ENCODE peak calls at places on chromosomes 6 and 20, in eight cellular contexts. Z is CD8-positive, alpha-beta T cell; A is tibial nerve; E is ovary; P is MM.1S; H is lower lobe of right lung; G is iPS DF 6.9; Y is gastrocnemius medialis. Q is an unnamed sample. For H3K4me1, the result is how much of the 10 kb centered on the place peaks cover.

GRCh38 chr6:157271911-157272310 is 51.4 kb downstream of the TMEM242 start:
- DNase-seq in Z (no peak), A (no peak), E (no peak), P (no peak), H (no peak), G (no peak), Y (no peak), Q (no peak)

GRCh38 chr6:30163090-30163917 is at the start of gene TRIM15:
- DNase-seq in Z (no peak), A (no peak), E (no peak), P (no peak), H (no peak), G (no peak), Y (no peak), Q (no peak)

GRCh38 chr6:158018370-158018771 is 36.7 kb downstream of the SYNJ2 start:
- DNase-seq in Z (no peak), A (no peak), E (no peak), P (no peak), H (no peak), G (no peak), Y (no peak), Q (no peak)

GRCh38 chr6:165183071-165183470 is 126.3 kb downstream of the C6orf118 start:
- DNase-seq in Z (no peak), A (no peak), E (no peak), P (no peak), H (no peak), G (no peak), Y (no peak), Q (no peak)

GRCh38 chr20:11569163-11569562 is 348.5 kb upstream of the BTBD3 start:
- DNase-seq in Z (no peak), A (no peak), E (no peak), P (no peak), H (no peak), G (peak), Y (no peak), Q (no peak)

GRCh38 chr20:55143605-55144004 is 668.2 kb downstream of the DOK5 start:
- DNase-seq in Z (no peak), A (no peak), E (no peak), P (no peak), H (no peak), G (no peak), Y (no peak), Q (no peak)

GRCh38 chr6:44223471-44224153 is at the start of gene SLC29A1:
- DNase-seq in Z (peak), A (peak), E (peak), P (peak), H (peak), G (no peak), Y (peak), Q (peak)

GRCh38 chr20:49727894-49728885 is 14.5 kb upstream of the B4GALT5 start:
- DNase-seq in Z (no peak), A (no peak), E (no peak), P (no peak), H (no peak), G (no peak), Y (no peak), Q (no peak)

GRCh38 chr6:23089981-23090380 is 520.6 kb downstream of the HDGFL1 start:
- DNase-seq in Z (no peak), A (no peak), E (no peak), P (no peak), H (no peak), G (no peak), Y (no peak), Q (no peak)

GRCh38 chr6:155185544-155185943 is 78.3 kb upstream of the CLDN20 start:
- DNase-seq in Z (no peak), A (no peak), E (no peak), P (no peak), H (no peak), G (no peak), Y (no peak), Q (no peak)

GRCh38 chr6:47235964-47236760 is 73.5 kb downstream of the TNFRSF21 start:
- DNase-seq in Z (no peak), A (no peak), E (no peak), P (no peak), H (no peak), G (no peak), Y (no peak), Q (no peak)

GRCh38 chr20:62096421-62097380 is 25.6 kb upstream of the LSM14B start:
- DNase-seq in Z (no peak), A (no peak), E (no peak), P (no peak), H (no peak), G (no peak), Y (no peak), Q (no peak)

GRCh38 chr6:52549428-52549827 is 27.4 kb downstream of the TRAM2 start:
- DNase-seq in Z (no peak), A (no peak), E (no peak), P (no peak), H (no peak), G (no peak), Y (no peak), Q (no peak)

GRCh38 chr20:4082406-4083102 is 67.2 kb upstream of the RNF24 start:
- DNase-seq in Z (peak), A (no peak), E (no peak), P (peak), H (peak), G (no peak), Y (no peak), Q (no peak)

GRCh38 chr6:586553-586952 is 70.3 kb downstream of the HUS1B start:
- DNase-seq in Z (no peak), A (no peak), E (no peak), P (no peak), H (no peak), G (no peak), Y (no peak), Q (no peak)

GRCh38 chr6:37696220-37696840 is 1.4 kb downstream of the MDGA1 start:
- DNase-seq in Z (peak), A (no peak), E (peak), P (no peak), H (no peak), G (no peak), Y (no peak), Q (no peak)

GRCh38 chr6:12529364-12530019 is 187.1 kb upstream of the PHACTR1 start:
- DNase-seq in Z (no peak), A (no peak), E (no peak), P (no peak), H (no peak), G (no peak), Y (no peak), Q (no peak)

GRCh38 chr6:109962271-109962670 is 15.8 kb upstream of the GPR6 start:
- DNase-seq in Z (no peak), A (no peak), E (no peak), P (no peak), H (no peak), G (no peak), Y (no peak), Q (no peak)

GRCh38 chr6:110180228-110181008 is at the start of gene CDC40:
- DNase-seq in Z (peak), A (peak), E (peak), P (no peak), H (peak), G (no peak), Y (peak), Q (peak)

DNA sequence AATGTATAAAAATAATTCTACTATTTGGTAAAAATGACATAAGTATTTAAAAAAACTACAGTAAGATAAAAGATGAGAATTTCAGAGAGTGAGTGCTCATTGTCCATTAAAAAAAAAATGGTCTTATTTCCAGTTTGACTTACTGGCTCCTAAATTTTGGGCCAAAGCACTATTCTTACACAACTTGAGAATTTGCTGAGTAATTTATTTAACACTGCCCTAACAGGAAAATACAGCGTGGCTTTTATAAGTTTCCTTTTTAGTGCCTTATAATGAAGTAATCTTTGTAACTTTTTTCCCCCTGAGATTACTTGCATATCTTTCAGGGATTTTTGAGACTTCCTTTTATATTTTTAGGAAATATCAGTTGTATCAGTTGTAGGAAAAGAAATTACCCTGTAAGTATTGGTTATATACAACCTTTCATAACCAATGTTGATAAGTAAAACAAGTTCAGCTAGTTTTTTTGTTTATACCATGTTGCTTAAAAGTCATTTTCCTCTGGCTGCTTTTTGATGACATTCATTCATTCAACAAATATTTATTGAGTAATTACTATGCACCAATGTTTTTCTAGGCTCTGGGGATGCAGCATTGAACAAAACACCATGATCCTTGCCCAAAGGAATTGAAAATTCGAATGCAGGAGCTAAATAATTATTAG is 106.4 kb upstream of the SGK1 start:
- DNase-seq in Z (no peak), A (no peak), E (no peak), P (no peak), H (no peak), G (no peak), Y (no peak), Q (no peak)
- H3K4me1 ChIP-seq in Z (under half), A (under half), E (under half), P (under half), H (under half), G (under half), Y (under half), Q (under half)

DNA sequence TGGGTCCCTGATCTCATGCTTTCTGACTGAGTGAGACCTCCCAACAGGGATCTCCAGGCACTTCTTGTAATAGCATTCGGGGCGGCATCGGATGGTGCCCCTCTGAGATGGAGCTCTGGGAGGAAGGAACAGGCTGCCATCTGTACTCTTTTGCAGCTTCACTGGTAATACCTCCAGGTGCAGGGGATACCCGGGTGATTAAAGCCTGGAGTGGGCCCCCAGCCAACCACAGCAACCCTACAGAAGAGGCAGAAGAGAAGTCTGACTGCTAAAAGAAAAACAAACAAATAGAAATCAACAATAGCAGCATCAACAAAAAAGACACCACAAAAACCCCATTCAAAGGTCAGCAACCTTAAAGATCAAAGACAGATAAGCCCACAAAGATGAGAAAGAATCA is 19.1 kb upstream of the PGK2 start:
- DNase-seq in Z (no peak), A (no peak), E (no peak), P (no peak), H (no peak), G (no peak), Y (no peak), Q (no peak)
- H3K4me1 ChIP-seq in Z (under half), A (under half), E (under half), P (under half), H (under half), G (under half), Y (under half), Q (under half)

DNA sequence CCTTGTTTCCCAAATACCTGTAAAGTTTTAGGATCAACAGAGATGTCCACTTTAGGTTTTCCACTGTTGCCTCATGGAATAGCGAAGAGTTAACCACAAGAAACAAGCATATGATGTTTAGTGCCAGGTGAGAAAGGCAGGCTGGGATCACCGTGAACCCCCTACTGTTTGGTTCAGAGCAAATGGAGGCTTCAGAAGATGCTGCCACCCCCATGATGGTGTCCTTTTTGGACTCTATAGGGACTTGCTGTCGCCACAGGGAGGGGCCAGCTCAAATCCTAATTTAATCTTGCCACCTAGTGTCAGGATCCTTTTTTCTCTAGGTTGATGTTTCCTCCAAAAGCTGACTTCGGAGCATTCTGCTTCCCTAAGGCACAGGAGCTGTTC is 1.9 kb upstream of the DLL1 start:
- DNase-seq in Z (no peak), A (no peak), E (no peak), P (no peak), H (no peak), G (no peak), Y (no peak), Q (no peak)
- H3K4me1 ChIP-seq in Z (half or more), A (under half), E (under half), P (under half), H (half or more), G (under half), Y (under half), Q (under half)

DNA sequence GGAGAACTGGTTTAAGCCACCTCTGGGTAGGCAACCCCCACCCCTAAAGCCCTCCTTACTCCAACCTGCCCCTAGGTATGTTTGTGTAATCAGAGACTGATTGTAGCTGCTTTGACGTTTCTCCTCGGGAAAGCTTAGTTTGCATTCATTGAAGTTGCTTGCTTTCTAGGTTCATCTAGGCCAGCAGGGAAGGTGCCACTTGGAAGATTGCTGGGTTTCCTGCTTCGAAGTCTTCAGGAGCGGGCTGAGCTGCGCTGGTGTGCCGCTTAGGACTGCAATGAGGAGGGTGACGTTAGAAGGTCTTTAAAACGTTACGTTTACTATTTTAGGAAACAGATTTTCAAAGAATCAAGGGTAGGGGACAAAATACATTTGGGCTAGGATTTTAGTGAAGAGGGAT is 92.8 kb upstream of the PRDM1 start:
- DNase-seq in Z (no peak), A (no peak), E (no peak), P (peak), H (no peak), G (no peak), Y (no peak), Q (no peak)
- H3K4me1 ChIP-seq in Z (under half), A (under half), E (under half), P (under half), H (under half), G (under half), Y (under half), Q (under half)

Q was measured in psoas muscle.